ENCODE peak calls at places on chromosomes 7 and 10, in ten cellular contexts. Y is cardiac septum; B is neuronal stem cell; G is natural killer cell treated with Interleukin-12 subunit alpha and Interleukin-12 subunit beta and Interleukin-15 and Interleukin-18, amount 100 ng/mL, for 72 hours; E is hepatic stellate cell; M is COR-L47; C is skeletal muscle cell; X is D341Med; D is cardiac fibroblast; S is uterus. Q is an unnamed sample.

GRCh38 chr10:19570991-19571390 is 245.2 kb upstream of the PLXDC2 start:
- DNase-seq in C (no peak), X (no peak), S (no peak), B (no peak), E (no peak), Y (no peak), G (no peak), M (no peak), D (no peak), Q (no peak)

GRCh38 chr7:45881759-45882464 is 6.4 kb upstream of the IGFBP1 start:
- DNase-seq in C (peak), S (no peak), E (peak), Y (no peak), G (no peak), D (peak), X (no peak), M (no peak), B (no peak), Q (peak)

GRCh38 chr7:113891828-113892227 is 27.0 kb downstream of the PPP1R3A start:
- DNase-seq in D (peak), B (no peak), M (no peak), Y (no peak), C (peak), X (no peak), E (no peak), G (no peak), S (no peak), Q (no peak)

GRCh38 chr7:128788446-128789412 is 3.0 kb upstream of the CCDC136 start:
- DNase-seq in G (no peak), C (no peak), Y (no peak), B (no peak), E (no peak), S (no peak), D (no peak), M (no peak), X (peak), Q (no peak)

GRCh38 chr10:130957978-130958377 is 353.5 kb downstream of the TCERG1L start:
- DNase-seq in X (no peak), E (no peak), C (no peak), S (no peak), G (no peak), D (no peak), Y (no peak), B (no peak), M (no peak), Q (no peak)

GRCh38 chr10:49534670-49535381 is 4.1 kb downstream of the ERCC6 start:
- DNase-seq in E (peak), D (peak), X (no peak), M (no peak), B (no peak), G (no peak), C (peak), S (no peak), Y (no peak), Q (no peak)

GRCh38 chr7:52257890-52258289 is 777.5 kb upstream of the POM121L12 start:
- DNase-seq in C (no peak), S (no peak), M (no peak), G (no peak), B (no peak), X (no peak), D (no peak), E (no peak), Y (no peak), Q (no peak)

GRCh38 chr7:128235469-128235868 is 5.6 kb upstream of the LEP start:
- DNase-seq in X (no peak), M (no peak), S (no peak), G (no peak), E (no peak), D (no peak), Y (no peak), B (no peak), C (no peak), Q (no peak)

GRCh38 chr10:6737080-6737641 is 157.1 kb upstream of the PRKCQ start:
- DNase-seq in G (no peak), D (peak), B (no peak), Y (no peak), C (no peak), X (no peak), M (no peak), E (no peak), S (no peak), Q (no peak)

GRCh38 chr7:154794147-154794780 is 208.7 kb downstream of the PAXIP1 start:
- DNase-seq in C (no peak), Y (no peak), D (no peak), X (no peak), B (peak), E (no peak), G (no peak), M (no peak), S (no peak), Q (no peak)

GRCh38 chr10:78434886-78435285 is 401.2 kb downstream of the RPS24 start:
- DNase-seq in M (no peak), E (no peak), D (no peak), B (no peak), Y (peak), G (peak), X (no peak), C (no peak), S (no peak), Q (no peak)

GRCh38 chr10:109374215-109374614 is 549.1 kb downstream of the XPNPEP1 start:
- DNase-seq in C (peak), E (peak), X (no peak), D (peak), B (no peak), Y (no peak), M (no peak), G (no peak), S (no peak), Q (no peak)

GRCh38 chr10:55627526-55628170 is 733.4 kb downstream of the ZWINT start:
- DNase-seq in B (peak), D (no peak), E (no peak), M (no peak), C (no peak), G (no peak), Y (no peak), X (peak), S (no peak), Q (no peak)

GRCh38 chr10:117363027-117363426 is 12.2 kb downstream of the PDZD8 start:
- DNase-seq in Y (no peak), M (no peak), S (no peak), E (no peak), C (no peak), X (no peak), G (no peak), D (no peak), B (no peak), Q (no peak)

GRCh38 chr10:132360766-132361447 is 28.9 kb downstream of the LRRC27 start:
- DNase-seq in S (no peak), Y (peak), B (no peak), X (peak), G (no peak), E (no peak), D (no peak), C (no peak), M (no peak), Q (no peak)

GRCh38 chr7:85630904-85631582 is 444.2 kb upstream of the SEMA3D start:
- DNase-seq in E (no peak), B (peak), S (no peak), X (no peak), C (no peak), M (peak), Y (no peak), D (peak), G (no peak), Q (no peak)

GRCh38 chr10:56745490-56745889 is 384.4 kb upstream of the ZWINT start:
- DNase-seq in G (no peak), S (no peak), D (no peak), C (no peak), X (no peak), B (no peak), E (no peak), Y (no peak), M (no peak), Q (no peak)

GRCh38 chr7:2993868-2994267 is 49.8 kb downstream of the CARD11 start:
- DNase-seq in Y (no peak), E (no peak), D (no peak), G (no peak), X (no peak), B (no peak), C (no peak), S (no peak), M (no peak), Q (no peak)

GRCh38 chr7:29292886-29293658 is 98.5 kb downstream of the CHN2 start:
- DNase-seq in E (no peak), G (no peak), S (no peak), Y (no peak), C (no peak), B (no peak), M (no peak), X (no peak), D (no peak), Q (no peak)

GRCh38 chr7:90222811-90223725 is 11.5 kb downstream of the STEAP2 start:
- DNase-seq in D (peak), Y (no peak), G (no peak), B (no peak), C (peak), M (no peak), S (peak), X (no peak), E (no peak), Q (no peak)

GRCh38 chr7:140918236-140918635 is 6.5 kb downstream of the BRAF start:
- DNase-seq in Y (no peak), X (no peak), G (no peak), M (no peak), S (no peak), B (no peak), C (no peak), E (no peak), D (no peak), Q (no peak)

GRCh38 chr7:71735961-71736556 is 604.1 kb downstream of the GALNT17 start:
- DNase-seq in X (peak), S (peak), B (peak), C (peak), Y (no peak), G (peak), M (peak), E (peak), D (peak), Q (no peak)

GRCh38 chr7:52917982-52918578 is 117.4 kb upstream of the POM121L12 start:
- DNase-seq in C (no peak), E (no peak), X (peak), D (no peak), B (no peak), G (no peak), S (no peak), Y (no peak), M (no peak), Q (no peak)

GRCh38 chr7:23530901-23531793 is 634 bp downstream of the TRA2A start:
- DNase-seq in Y (peak), E (peak), M (peak), S (no peak), X (peak), G (peak), D (peak), B (peak), C (no peak), Q (peak)

GRCh38 chr10:43282881-43283280 is 16.0 kb upstream of the RASGEF1A start:
- DNase-seq in B (no peak), M (no peak), X (no peak), E (no peak), G (no peak), D (no peak), C (no peak), S (no peak), Y (no peak), Q (no peak)

GRCh38 chr7:145557805-145558204 is 558.8 kb upstream of the CNTNAP2 start:
- DNase-seq in X (no peak), E (no peak), Y (no peak), G (no peak), M (no peak), B (no peak), S (no peak), C (no peak), D (no peak), Q (no peak)

GRCh38 chr7:19397917-19398316 is 252.7 kb upstream of the FERD3L start:
- DNase-seq in D (no peak), Y (no peak), B (no peak), M (no peak), E (peak), X (no peak), S (no peak), G (no peak), C (no peak), Q (no peak)

GRCh38 chr10:50260791-50261281 is 9.5 kb upstream of the ASAH2 start:
- DNase-seq in G (no peak), S (no peak), Y (no peak), M (no peak), E (peak), C (no peak), D (no peak), B (no peak), X (no peak), Q (no peak)

GRCh38 chr7:64905133-64905532 is 2.1 kb downstream of the ZNF273 start:
- DNase-seq in Y (no peak), X (no peak), M (no peak), D (no peak), C (no peak), G (no peak), E (no peak), S (no peak), B (no peak), Q (no peak)

GRCh38 chr10:59805043-59805442 is 51.8 kb upstream of the MRLN start:
- DNase-seq in C (no peak), G (no peak), X (peak), D (peak), E (no peak), M (peak), B (peak), Y (no peak), S (no peak), Q (no peak)

GRCh38 chr10:92111336-92111939 is 179.4 kb downstream of the CPEB3 start:
- DNase-seq in C (no peak), B (no peak), E (no peak), S (no peak), X (no peak), G (no peak), M (no peak), D (no peak), Y (no peak), Q (no peak)

GRCh38 chr7:111558948-111559347 is 3.3 kb downstream of the IMMP2L start:
- DNase-seq in S (no peak), E (no peak), G (no peak), B (no peak), X (no peak), C (no peak), Y (no peak), D (no peak), M (no peak), Q (no peak)

GRCh38 chr7:108413782-108414492 is 42.3 kb downstream of the NRCAM start:
- DNase-seq in G (no peak), S (no peak), X (no peak), C (peak), Y (no peak), M (no peak), B (peak), E (no peak), D (peak), Q (no peak)

GRCh38 chr10:61882621-61883375 is 18.7 kb upstream of the ARID5B start:
- DNase-seq in X (no peak), G (peak), Y (no peak), C (no peak), B (no peak), M (no peak), S (no peak), D (no peak), E (no peak), Q (no peak)

GRCh38 chr7:28573059-28573553 is 160.8 kb downstream of the CREB5 start:
- DNase-seq in Y (no peak), X (no peak), C (no peak), G (no peak), E (no peak), D (peak), M (peak), B (no peak), S (peak), Q (no peak)

GRCh38 chr7:42065942-42066341 is 171.1 kb downstream of the GLI3 start:
- DNase-seq in B (peak), C (no peak), D (no peak), S (no peak), X (no peak), M (no peak), E (no peak), Y (no peak), G (no peak), Q (no peak)

GRCh38 chr7:39683216-39683845 is 60.0 kb downstream of the RALA start:
- DNase-seq in X (no peak), S (no peak), G (no peak), D (peak), Y (no peak), C (peak), B (no peak), M (no peak), E (peak), Q (no peak)

GRCh38 chr10:17092986-17093803 is 36.4 kb downstream of the CUBN start:
- DNase-seq in G (no peak), M (no peak), Y (no peak), X (no peak), S (no peak), C (no peak), D (no peak), B (no peak), E (no peak), Q (no peak)